ENCODE peak calls at places on chromosomes 12 and 14, in six cellular contexts. S, W, N, P, U and H are unnamed samples.

GRCh38 chr12:108666326-108666995 is 32.8 kb upstream of the SELPLG start:
- DNase-seq in S (no peak), W (no peak), N (peak; percentile 77), P (no peak), U (no peak), H (no peak)

GRCh38 chr12:27652174-27652763 is 44.0 kb upstream of the REP15 start:
- DNase-seq in S (peak; percentile 37), W (peak; percentile 63), N (peak; percentile 80), P (no peak), U (peak; percentile 36), H (peak; percentile 75)

GRCh38 chr12:49550853-49551252 is 12.0 kb downstream of the KCNH3 start:
- DNase-seq in S (no peak), W (no peak), N (no peak), P (no peak), U (no peak), H (no peak)

GRCh38 chr14:52888159-52888558 is 62.7 kb downstream of the FERMT2 start:
- DNase-seq in S (no peak), W (no peak), N (no peak), P (no peak), U (no peak), H (no peak)

GRCh38 chr14:33717866-33718265 is 233.0 kb downstream of the EGLN3 start:
- DNase-seq in S (no peak), W (no peak), N (no peak), P (no peak), U (no peak), H (no peak)

GRCh38 chr14:61573321-61573720 is 122.0 kb upstream of the HIF1A start:
- DNase-seq in S (no peak), W (no peak), N (no peak), P (no peak), U (no peak), H (no peak)

GRCh38 chr14:90674043-90674670 is 142.1 kb downstream of the TTC7B start:
- DNase-seq in S (no peak), W (no peak), N (no peak), P (no peak), U (no peak), H (no peak)

GRCh38 chr12:87815738-87816137 is 213.5 kb downstream of the C12orf50 start:
- DNase-seq in S (no peak), W (no peak), N (no peak), P (no peak), U (no peak), H (no peak)

GRCh38 chr12:95439578-95440230 is 34.2 kb upstream of the METAP2 start:
- DNase-seq in S (no peak), W (no peak), N (no peak), P (no peak), U (no peak), H (no peak)

GRCh38 chr12:116520801-116521471 is 38.2 kb upstream of the MAP1LC3B2 start:
- DNase-seq in S (no peak), W (no peak), N (peak; percentile 91), P (no peak), U (peak; percentile 86), H (no peak)

GRCh38 chr14:65487783-65488578 is 75.5 kb downstream of the FUT8 start:
- DNase-seq in S (no peak), W (no peak), N (no peak), P (no peak), U (no peak), H (no peak)

GRCh38 chr14:54565236-54566151 is 1.4 kb upstream of the SAMD4A start:
- DNase-seq in S (peak; percentile 94), W (peak; percentile 65), N (peak; percentile 95), P (peak; percentile 68), U (peak; percentile 88), H (peak; percentile 39)

GRCh38 chr12:46218509-46219095 is 50.2 kb downstream of the SLC38A1 start:
- DNase-seq in S (no peak), W (no peak), N (no peak), P (no peak), U (no peak), H (no peak)

GRCh38 chr14:99551034-99551922 is 52.7 kb downstream of the CCDC85C start:
- DNase-seq in S (no peak), W (no peak), N (no peak), P (no peak), U (no peak), H (no peak)

GRCh38 chr12:75814856-75815754 is 216.5 kb downstream of the PHLDA1 start:
- DNase-seq in S (peak; percentile 47), W (no peak), N (peak; percentile 97), P (no peak), U (no peak), H (no peak)

GRCh38 chr12:124694250-124694649 is 126.8 kb upstream of the NCOR2 start:
- DNase-seq in S (no peak), W (no peak), N (no peak), P (no peak), U (no peak), H (no peak)

GRCh38 chr12:122216445-122216844 is 9.4 kb downstream of the DIABLO start:
- DNase-seq in S (no peak), W (no peak), N (no peak), P (no peak), U (no peak), H (no peak)

GRCh38 chr14:97709552-97709951 is 912.4 kb downstream of the VRK1 start:
- DNase-seq in S (no peak), W (no peak), N (no peak), P (peak; percentile 31), U (no peak), H (no peak)

GRCh38 chr12:94793191-94793595 is 142.8 kb upstream of the TMCC3 start:
- DNase-seq in S (no peak), W (no peak), N (no peak), P (no peak), U (no peak), H (no peak)

GRCh38 chr14:102749833-102750775 is 27.1 kb upstream of the TRAF3 start:
- DNase-seq in S (no peak), W (peak; percentile 14), N (no peak), P (no peak), U (peak; percentile 37), H (no peak)

GRCh38 chr12:106049546-106049945 is 89.2 kb downstream of the NUAK1 start:
- DNase-seq in S (no peak), W (no peak), N (no peak), P (no peak), U (no peak), H (no peak)

GRCh38 chr12:22034709-22035506 is 11.1 kb upstream of the CMAS start:
- DNase-seq in S (no peak), W (no peak), N (peak; percentile 8), P (no peak), U (no peak), H (no peak)

GRCh38 chr14:98197933-98198332 is 1074.1 kb downstream of the BCL11B start:
- DNase-seq in S (no peak), W (no peak), N (no peak), P (no peak), U (no peak), H (no peak)

GRCh38 chr12:57133013-57133569 is 4.8 kb downstream of the LRP1 start:
- DNase-seq in S (no peak), W (no peak), N (peak; percentile 88), P (no peak), U (no peak), H (no peak)

GRCh38 chr14:22479781-22480464 is 109.1 kb downstream of the DAD1 start:
- DNase-seq in S (no peak), W (no peak), N (peak; percentile 19), P (no peak), U (no peak), H (no peak)

GRCh38 chr12:42474391-42474790 is 115.2 kb downstream of the PRICKLE1 start:
- DNase-seq in S (no peak), W (no peak), N (peak; percentile 66), P (no peak), U (no peak), H (no peak)

GRCh38 chr14:22981090-22982012 is 1.0 kb downstream of the AJUBA start:
- DNase-seq in S (peak; percentile 52), W (no peak), N (no peak), P (no peak), U (no peak), H (no peak)

GRCh38 chr12:120944645-120945217 is 33.6 kb upstream of the HNF1A start:
- DNase-seq in S (peak; percentile 76), W (no peak), N (peak; percentile 39), P (peak; percentile 42), U (no peak), H (peak; percentile 41)

GRCh38 chr14:98711453-98711852 is 560.5 kb downstream of the BCL11B start:
- DNase-seq in S (no peak), W (no peak), N (no peak), P (no peak), U (no peak), H (no peak)

GRCh38 chr14:105876829-105877228 is 350.4 kb downstream of the TMEM121 start:
- DNase-seq in S (no peak), W (no peak), N (no peak), P (no peak), U (no peak), H (no peak)

GRCh38 chr12:66235626-66236281 is 46.7 kb downstream of the IRAK3 start:
- DNase-seq in S (peak; percentile 38), W (no peak), N (peak; percentile 15), P (no peak), U (no peak), H (no peak)

GRCh38 chr14:76138758-76139723 is 12.7 kb upstream of the GPATCH2L start:
- DNase-seq in S (no peak), W (no peak), N (no peak), P (no peak), U (no peak), H (no peak)

GRCh38 chr12:65922077-65922476 is 97.8 kb downstream of the HMGA2 start:
- DNase-seq in S (no peak), W (no peak), N (no peak), P (no peak), U (no peak), H (no peak)

GRCh38 chr14:20455355-20456300 is 602 bp downstream of the APEX1 start:
- DNase-seq in S (peak; percentile 63), W (peak; percentile 75), N (peak; percentile 81), P (no peak), U (no peak), H (no peak)

GRCh38 chr14:83162351-83162929 is 1628.8 kb upstream of the SEL1L start:
- DNase-seq in S (no peak), W (no peak), N (no peak), P (no peak), U (no peak), H (no peak)

GRCh38 chr12:123036471-123037285 is 56.2 kb downstream of the ARL6IP4 start:
- DNase-seq in S (no peak), W (no peak), N (no peak), P (no peak), U (no peak), H (no peak)

GRCh38 chr14:92647499-92648279 is 100.7 kb downstream of the LGMN start:
- DNase-seq in S (no peak), W (no peak), N (peak; percentile 83), P (no peak), U (no peak), H (no peak)

GRCh38 chr12:86748874-86749273 is 492.7 kb upstream of the MGAT4C start:
- DNase-seq in S (no peak), W (no peak), N (no peak), P (no peak), U (no peak), H (no peak)